ENCODE peak calls at places on chromosomes 4 and X, in nine cellular contexts. W is choroid plexus epithelial cell; Z is AG10803; Y is AG04449; C is hepatocyte; J is CD8-positive, alpha-beta memory T cell; G is HCT116; I is GM23248; Q is cardiac muscle cell. O is an unnamed sample.

GRCh38 chr4:77905651-77906263 is 43.1 kb downstream of the MRPL1 start:
- DNase-seq in W (no peak), Z (no peak), Y (no peak), C (no peak), J (no peak), G (no peak), I (no peak), Q (peak), O (no peak)

GRCh38 chr4:142329304-142329703 is 516.8 kb downstream of the INPP4B start:
- DNase-seq in W (no peak), Z (no peak), Y (no peak), C (no peak), J (no peak), G (no peak), I (no peak), Q (no peak), O (no peak)

GRCh38 chr4:153082322-153083301 is 121.6 kb upstream of the TRIM2 start:
- DNase-seq in W (no peak), Z (no peak), Y (no peak), C (no peak), J (no peak), G (no peak), I (no peak), Q (no peak), O (no peak)

GRCh38 chr4:19945979-19946380 is 305.7 kb upstream of the SLIT2 start:
- DNase-seq in W (peak), Z (peak), Y (peak), C (peak), J (no peak), G (peak), I (peak), Q (no peak), O (peak)

GRCh38 chrX:98480606-98481005 is 1596.9 kb downstream of the RPA4 start:
- DNase-seq in W (no peak), Z (no peak), Y (no peak), C (no peak), J (no peak), G (no peak), I (no peak), Q (no peak), O (no peak)

GRCh38 chr4:158538911-158539310 is 17.2 kb downstream of the RXFP1 start:
- DNase-seq in W (no peak), Z (no peak), Y (no peak), C (no peak), J (no peak), G (no peak), I (no peak), Q (no peak), O (no peak)

GRCh38 chr4:56466910-56467283 is 520 bp upstream of the SRP72 start:
- DNase-seq in W (no peak), Z (no peak), Y (no peak), C (peak), J (no peak), G (no peak), I (peak), Q (no peak), O (peak)

GRCh38 chr4:102094474-102094873 is 250.8 kb downstream of the SLC39A8 start:
- DNase-seq in W (no peak), Z (no peak), Y (no peak), C (no peak), J (no peak), G (no peak), I (no peak), Q (no peak), O (no peak)

GRCh38 chr4:105158837-105159236 is 12.2 kb downstream of the TET2 start:
- DNase-seq in W (peak), Z (peak), Y (no peak), C (peak), J (no peak), G (no peak), I (no peak), Q (no peak), O (no peak)

GRCh38 chrX:21932277-21932996 is 8.1 kb upstream of the SMS start:
- DNase-seq in W (peak), Z (peak), Y (no peak), C (no peak), J (no peak), G (no peak), I (peak), Q (no peak), O (peak)

GRCh38 chr4:186104114-186104894 is at the start of gene FAM149A:
- DNase-seq in W (no peak), Z (no peak), Y (no peak), C (peak), J (peak), G (peak), I (peak), Q (peak), O (no peak)

DNA sequence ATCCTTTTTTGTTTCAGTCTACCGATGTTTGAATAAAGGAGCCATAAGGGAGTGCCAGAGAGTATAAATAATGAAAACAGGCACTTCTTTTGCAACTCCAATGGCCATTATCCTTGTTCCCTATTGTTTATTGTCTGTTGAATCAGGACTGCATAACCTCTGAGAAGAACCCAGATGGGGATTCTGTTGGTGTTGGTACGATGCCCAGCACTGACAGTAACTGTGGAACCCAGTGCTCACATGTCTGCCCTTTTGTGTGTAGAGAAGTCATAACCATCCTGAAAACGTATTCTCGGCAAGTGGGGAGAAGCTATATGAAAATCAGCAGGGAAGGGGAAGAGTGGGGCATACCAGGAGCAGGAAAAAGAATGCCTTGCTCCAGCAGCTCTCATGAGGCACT is 195.1 kb upstream of the EDNRA start:
- DNase-seq in W (peak), Z (peak), Y (peak), C (no peak), J (no peak), G (no peak), I (no peak), Q (no peak), O (peak)
- H3K4me3 ChIP-seq in W (no peak), Z (no peak), Y (no peak), C (no peak), J (no peak), G (no peak), I (no peak), Q (no peak), O (no peak)

GRCh38 chr4:114613579-114613978 is 15.0 kb downstream of the UGT8 start:
- DNase-seq in W (no peak), Z (no peak), Y (no peak), C (no peak), J (no peak), G (no peak), I (no peak), Q (no peak), O (no peak)

DNA sequence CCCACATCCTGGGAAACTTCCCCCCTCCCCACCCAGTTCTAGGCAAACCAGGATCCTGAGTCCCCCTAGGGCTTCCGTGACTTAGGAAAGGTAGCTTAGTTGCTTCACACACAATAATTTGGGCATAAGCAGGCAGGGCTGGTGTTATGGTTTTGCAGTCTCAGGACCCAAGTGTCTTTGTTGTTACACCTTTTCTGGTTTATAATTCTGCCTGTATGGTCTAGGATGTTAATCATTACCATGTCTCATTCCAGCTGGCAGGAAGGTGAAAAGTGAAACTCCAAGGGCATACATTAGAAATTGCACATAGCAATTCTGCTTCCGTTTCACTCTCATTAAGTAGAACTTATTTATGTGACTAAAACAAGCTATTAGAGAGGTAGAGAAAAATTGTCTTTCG is 16.8 kb downstream of the UGT8 start:
- DNase-seq in W (no peak), Z (no peak), Y (no peak), C (peak), J (no peak), G (no peak), I (no peak), Q (no peak), O (no peak)
- H3K4me3 ChIP-seq in W (no peak), Z (no peak), Y (no peak), C (no peak), J (no peak), G (no peak), I (no peak), Q (no peak), O (no peak)

GRCh38 chr4:61995717-61996337 is 795.7 kb downstream of the ADGRL3 start:
- DNase-seq in W (no peak), Z (no peak), Y (no peak), C (no peak), J (no peak), G (no peak), I (no peak), Q (no peak), O (no peak)
- H3K4me3 ChIP-seq in W (no peak), Z (no peak), Y (no peak), C (no peak), J (no peak), G (no peak), I (no peak), Q (no peak), O (no peak)

DNA sequence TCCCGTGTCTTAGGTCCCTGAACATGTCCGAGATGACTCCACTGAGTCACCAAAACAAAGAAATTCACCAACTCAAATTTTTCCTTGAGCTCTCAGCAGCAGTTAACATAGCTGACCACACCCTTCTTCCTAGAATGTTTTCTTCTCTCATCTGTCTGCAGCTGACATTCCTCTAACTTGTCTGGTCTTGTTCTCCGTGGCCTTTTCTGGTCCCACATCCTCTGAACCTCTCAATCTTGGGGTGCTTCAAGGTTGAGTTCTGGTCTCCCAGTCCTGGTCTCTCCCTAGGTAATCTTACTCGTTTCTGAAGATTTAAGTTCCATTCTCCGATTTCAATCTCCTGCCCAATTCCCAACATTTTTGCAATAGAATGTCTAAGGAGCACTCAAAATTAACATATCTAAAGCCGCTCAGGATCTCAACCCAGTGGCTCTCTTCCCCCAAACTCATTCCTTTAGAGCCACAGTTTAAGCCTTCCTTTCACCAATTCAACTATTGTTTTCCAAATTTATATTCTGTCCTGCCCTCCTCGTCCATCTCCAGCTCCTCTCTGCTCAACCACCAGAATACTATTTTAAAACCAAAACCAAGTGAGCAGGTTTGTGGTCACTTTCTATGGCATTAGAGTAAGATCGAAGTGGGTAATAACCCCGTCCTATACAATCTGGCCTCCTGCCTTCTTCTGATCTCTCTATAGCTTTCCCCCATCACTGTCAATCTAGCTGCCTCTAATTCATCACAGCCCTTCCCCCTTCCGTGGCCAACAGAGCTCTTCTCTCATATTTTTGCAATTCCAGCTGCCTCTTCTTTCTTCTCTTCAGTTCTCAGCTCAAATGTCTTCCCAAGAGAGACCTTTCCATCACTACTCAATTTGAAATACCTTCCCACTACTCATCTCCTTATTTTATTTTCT is 1.2 kb downstream of the TRIML2 start:
- DNase-seq in W (peak), Z (peak), Y (no peak), C (no peak), J (no peak), G (peak), I (peak), Q (no peak), O (peak)
- H3K4me3 ChIP-seq in W (no peak), Z (no peak), Y (no peak), C (no peak), J (no peak), G (peak), I (no peak), Q (no peak), O (no peak)

GRCh38 chrX:11427082-11428033 is 134.1 kb downstream of the AMELX start:
- DNase-seq in W (peak), Z (no peak), Y (no peak), C (peak), J (no peak), G (no peak), I (peak), Q (peak), O (no peak)
- H3K4me3 ChIP-seq in W (peak), Z (peak), Y (peak), C (peak), J (no peak), G (no peak), I (peak), Q (peak), O (peak)

DNA sequence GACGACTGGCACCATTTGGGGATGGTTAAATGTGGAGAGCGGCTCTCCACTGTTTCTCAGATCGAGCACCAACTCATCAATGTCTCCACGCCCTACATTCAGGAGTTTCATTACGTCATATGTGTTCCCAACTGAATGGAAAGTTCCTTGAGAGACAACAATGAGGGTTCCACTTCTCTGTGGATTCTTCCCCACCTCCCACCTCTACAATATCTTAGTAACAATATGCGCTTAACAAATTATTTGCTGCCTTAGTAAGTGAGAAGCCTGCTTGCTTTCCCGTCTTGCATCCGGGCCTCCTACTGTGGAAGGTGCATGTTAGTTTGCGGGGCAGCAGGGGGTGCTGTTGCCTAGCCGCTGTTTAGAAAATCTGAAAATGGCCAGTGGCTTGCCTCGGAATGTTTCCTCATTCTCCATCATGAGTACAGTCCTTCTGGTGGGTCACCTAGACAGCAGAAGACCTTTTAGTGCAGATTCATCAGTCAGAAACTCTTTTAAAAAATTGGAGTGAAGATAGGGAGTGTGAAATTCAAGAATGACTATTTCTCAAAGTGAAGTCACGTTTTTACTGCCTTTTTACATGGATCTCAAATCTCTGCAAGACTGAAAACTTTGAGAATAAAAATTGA is 55.7 kb downstream of the PHOX2B start:
- DNase-seq in W (peak), Z (peak), Y (peak), C (peak), J (no peak), G (peak), I (peak), Q (peak), O (peak)
- H3K4me3 ChIP-seq in W (no peak), Z (no peak), Y (no peak), C (no peak), J (no peak), G (no peak), I (no peak), Q (no peak), O (no peak)

DNA sequence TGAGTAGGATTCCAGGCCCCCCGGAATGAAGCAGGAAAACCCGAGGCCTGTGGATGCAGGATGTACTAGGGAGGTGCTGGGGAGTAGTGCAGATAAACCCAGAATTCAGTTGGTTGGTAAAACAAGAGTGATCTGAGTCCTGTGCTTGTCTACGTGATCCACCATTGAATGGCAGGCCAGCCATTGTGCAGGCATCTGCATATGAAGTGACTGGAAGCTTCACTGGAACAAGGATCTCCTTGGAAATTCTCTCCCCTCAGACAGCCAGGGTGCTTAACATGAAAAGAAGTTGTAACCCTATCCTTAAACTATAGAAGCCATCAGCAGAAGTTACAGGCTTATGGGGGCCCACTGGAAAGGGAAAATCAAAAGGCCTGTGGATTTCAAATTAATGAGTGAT is 656 bp upstream of the GSPT2 start:
- DNase-seq in W (no peak), Z (no peak), Y (no peak), C (no peak), J (no peak), G (no peak), I (no peak), Q (no peak), O (no peak)
- H3K4me3 ChIP-seq in W (no peak), Z (peak), Y (peak), C (no peak), J (peak), G (no peak), I (peak), Q (no peak), O (peak)

GRCh38 chr4:151052785-151053184 is 37.7 kb upstream of the LRBA start:
- DNase-seq in W (no peak), Z (no peak), Y (no peak), C (no peak), J (no peak), G (no peak), I (no peak), Q (no peak), O (no peak)

GRCh38 chr4:151048913-151049312 is 33.8 kb upstream of the LRBA start:
- DNase-seq in W (no peak), Z (no peak), Y (no peak), C (no peak), J (no peak), G (no peak), I (no peak), Q (no peak), O (no peak)

GRCh38 chr4:151046609-151047008 is 31.5 kb upstream of the LRBA start:
- DNase-seq in W (no peak), Z (no peak), Y (no peak), C (no peak), J (no peak), G (no peak), I (no peak), Q (no peak), O (no peak)

GRCh38 chr4:151045907-151046306 is 30.8 kb upstream of the LRBA start:
- DNase-seq in W (no peak), Z (no peak), Y (no peak), C (peak), J (no peak), G (peak), I (no peak), Q (peak), O (no peak)

GRCh38 chr4:151049430-151049884 is 34.4 kb upstream of the LRBA start:
- DNase-seq in W (no peak), Z (no peak), Y (no peak), C (no peak), J (no peak), G (no peak), I (no peak), Q (no peak), O (no peak)
- H3K4me3 ChIP-seq in W (no peak), Z (no peak), Y (no peak), C (no peak), J (no peak), G (no peak), I (no peak), Q (no peak), O (no peak)

GRCh38 chr4:47926667-47927258 is 12.4 kb upstream of the NFXL1 start:
- DNase-seq in W (peak), Z (peak), Y (no peak), C (peak), J (peak), G (peak), I (peak), Q (peak), O (peak)
- H3K4me3 ChIP-seq in W (peak), Z (no peak), Y (peak), C (peak), J (peak), G (peak), I (no peak), Q (peak), O (no peak)

GRCh38 chr4:76687730-76688441 is 210.1 kb downstream of the SOWAHB start:
- DNase-seq in W (no peak), Z (no peak), Y (no peak), C (no peak), J (no peak), G (no peak), I (no peak), Q (peak), O (no peak)
- H3K4me3 ChIP-seq in W (no peak), Z (no peak), Y (no peak), C (no peak), J (no peak), G (no peak), I (no peak), Q (peak), O (peak)